ENCODE peak calls at places on chromosomes 6 and 20, in nine cellular contexts. I, A, Y, O, S, M, U, X and P are unnamed samples.

GRCh38 chr6:2127484-2127911 is 117.9 kb downstream of the GMDS start:
- DNase-seq in U (no peak), O (no peak), S (no peak), I (no peak), Y (no peak), M (peak), X (no peak), A (no peak), P (no peak)

GRCh38 chr6:108588586-108588985 is 27.9 kb downstream of the FOXO3 start:
- DNase-seq in O (no peak), S (no peak), M (no peak), Y (no peak), I (no peak), X (peak), U (peak), A (peak), P (peak)

GRCh38 chr20:62980380-62980960 is 26.3 kb downstream of the BHLHE23 start:
- DNase-seq in Y (no peak), S (no peak), O (no peak), I (no peak), X (no peak), M (no peak), U (no peak), A (no peak), P (no peak)

GRCh38 chr6:151060096-151060741 is 179.5 kb upstream of the AKAP12 start:
- DNase-seq in X (peak), Y (peak), A (no peak), O (no peak), I (no peak), U (peak), M (no peak), S (no peak), P (peak)

GRCh38 chr6:43222418-43223059 is 6.7 kb downstream of the DNPH1 start:
- DNase-seq in S (no peak), M (no peak), U (no peak), A (no peak), X (no peak), I (no peak), Y (no peak), O (no peak), P (no peak)

GRCh38 chr6:26342106-26342999 is 22.6 kb upstream of the BTN3A2 start:
- DNase-seq in X (peak), I (peak), S (peak), Y (no peak), M (no peak), A (peak), U (peak), O (no peak), P (peak)

GRCh38 chr6:30670760-30671527 is 1.9 kb downstream of the DHX16 start:
- DNase-seq in O (no peak), Y (no peak), X (no peak), U (no peak), S (no peak), A (no peak), I (no peak), M (no peak), P (no peak)

GRCh38 chr6:139644821-139645220 is 270.4 kb upstream of the CITED2 start:
- DNase-seq in X (peak), Y (no peak), A (no peak), I (no peak), S (no peak), M (no peak), O (no peak), U (peak), P (no peak)

GRCh38 chr20:22379472-22379871 is 204.9 kb downstream of the FOXA2 start:
- DNase-seq in Y (peak), M (no peak), S (no peak), X (peak), O (no peak), A (no peak), I (no peak), U (peak), P (peak)

GRCh38 chr6:24431045-24431451 is 28.3 kb downstream of the MRS2 start:
- DNase-seq in I (no peak), X (peak), U (peak), S (no peak), A (peak), O (no peak), M (no peak), Y (peak), P (peak)

GRCh38 chr6:63671098-63671754 is 35.6 kb downstream of the PHF3 start:
- DNase-seq in M (no peak), I (no peak), O (no peak), S (no peak), U (no peak), A (no peak), X (no peak), Y (no peak), P (no peak)

GRCh38 chr6:45507156-45507555 is 129.4 kb upstream of the SUPT3H start:
- DNase-seq in U (no peak), X (no peak), S (no peak), A (no peak), O (no peak), I (no peak), Y (no peak), M (no peak), P (peak)

GRCh38 chr6:112253842-112254816 is at the start of gene LAMA4:
- DNase-seq in S (peak), M (no peak), Y (no peak), X (peak), I (peak), O (no peak), U (peak), A (no peak), P (peak)

GRCh38 chr6:12578751-12579150 is 137.8 kb upstream of the PHACTR1 start:
- DNase-seq in A (no peak), X (peak), Y (no peak), O (no peak), I (no peak), S (no peak), U (peak), M (no peak), P (peak)

GRCh38 chr6:119533603-119534279 is 184.2 kb upstream of the MAN1A1 start:
- DNase-seq in X (peak), O (no peak), I (no peak), S (no peak), U (peak), Y (peak), A (peak), M (no peak), P (peak)

GRCh38 chr20:19974621-19975435 is 42.3 kb upstream of the NAA20 start:
- DNase-seq in Y (peak), I (no peak), M (peak), O (peak), U (peak), A (no peak), S (no peak), X (peak), P (peak)

GRCh38 chr6:40719671-40720374 is 132.7 kb upstream of the LRFN2 start:
- DNase-seq in U (peak), I (peak), A (peak), Y (peak), O (no peak), M (no peak), X (peak), S (peak), P (peak)

GRCh38 chr20:57378646-57379262 is 12.4 kb upstream of the RBM38 start:
- DNase-seq in X (no peak), O (no peak), M (no peak), Y (no peak), S (no peak), I (no peak), U (no peak), A (no peak), P (no peak)

GRCh38 chr20:62069741-62070216 is 4.1 kb upstream of the TAF4 start:
- DNase-seq in O (no peak), A (no peak), U (peak), X (peak), I (no peak), S (no peak), Y (peak), M (peak), P (no peak)

GRCh38 chr6:29797120-29797519 is 30.5 kb upstream of the HLA-G start:
- DNase-seq in O (no peak), A (no peak), S (no peak), X (no peak), I (no peak), U (peak), M (no peak), Y (no peak), P (peak)

GRCh38 chr20:8293791-8294190 is 161.7 kb downstream of the PLCB1 start:
- DNase-seq in S (no peak), X (no peak), O (no peak), I (no peak), U (no peak), M (no peak), A (no peak), Y (no peak), P (no peak)

GRCh38 chr20:3933126-3933684 is 44.0 kb downstream of the PANK2 start:
- DNase-seq in M (no peak), S (no peak), A (no peak), U (no peak), X (no peak), I (no peak), Y (no peak), O (no peak), P (no peak)

GRCh38 chr6:45184937-45185336 is 143.2 kb upstream of the RUNX2 start:
- DNase-seq in I (no peak), A (no peak), U (no peak), X (no peak), M (no peak), S (no peak), O (no peak), Y (no peak), P (no peak)

GRCh38 chr6:144581807-144582537 is 296.8 kb downstream of the UTRN start:
- DNase-seq in M (peak), X (peak), A (peak), I (peak), Y (no peak), S (peak), O (no peak), U (peak), P (peak)

GRCh38 chr6:162181741-162182401 is 545.7 kb downstream of the PRKN start:
- DNase-seq in X (peak), O (no peak), A (no peak), Y (no peak), I (no peak), M (no peak), S (no peak), U (peak), P (peak)

GRCh38 chr6:51459958-51460357 is 627.5 kb downstream of the PKHD1 start:
- DNase-seq in S (no peak), X (no peak), A (no peak), O (no peak), U (no peak), I (no peak), Y (no peak), M (no peak), P (no peak)

GRCh38 chr20:46967647-46968046 is 73.0 kb downstream of the EYA2 start:
- DNase-seq in O (no peak), X (no peak), M (no peak), A (no peak), U (no peak), I (no peak), Y (no peak), S (no peak), P (no peak)

GRCh38 chr6:167236239-167236571 is 54.9 kb upstream of the UNC93A start:
- DNase-seq in S (no peak), X (no peak), I (no peak), U (no peak), M (no peak), O (no peak), A (no peak), Y (no peak), P (no peak)

GRCh38 chr6:89843070-89843469 is 13.4 kb downstream of the CASP8AP2 start:
- DNase-seq in M (no peak), O (no peak), X (peak), I (no peak), Y (no peak), S (no peak), A (no peak), U (peak), P (peak)

GRCh38 chr6:26311385-26312095 is 53.5 kb upstream of the BTN3A2 start:
- DNase-seq in I (peak), U (peak), S (peak), A (peak), M (peak), Y (no peak), X (peak), O (no peak), P (peak)

GRCh38 chr20:64077094-64077493 is 2.2 kb downstream of the RGS19 start:
- DNase-seq in X (no peak), Y (no peak), M (peak), I (no peak), A (peak), S (no peak), O (no peak), U (no peak), P (no peak)

GRCh38 chr20:47551240-47551639 is 49.6 kb downstream of the NCOA3 start:
- DNase-seq in O (no peak), S (no peak), U (no peak), A (no peak), M (no peak), X (no peak), I (no peak), Y (no peak), P (no peak)

GRCh38 chr20:38952153-38952552 is 10.0 kb upstream of the DHX35 start:
- DNase-seq in S (no peak), O (no peak), M (no peak), I (no peak), X (no peak), A (no peak), U (no peak), Y (no peak), P (no peak)

DNA sequence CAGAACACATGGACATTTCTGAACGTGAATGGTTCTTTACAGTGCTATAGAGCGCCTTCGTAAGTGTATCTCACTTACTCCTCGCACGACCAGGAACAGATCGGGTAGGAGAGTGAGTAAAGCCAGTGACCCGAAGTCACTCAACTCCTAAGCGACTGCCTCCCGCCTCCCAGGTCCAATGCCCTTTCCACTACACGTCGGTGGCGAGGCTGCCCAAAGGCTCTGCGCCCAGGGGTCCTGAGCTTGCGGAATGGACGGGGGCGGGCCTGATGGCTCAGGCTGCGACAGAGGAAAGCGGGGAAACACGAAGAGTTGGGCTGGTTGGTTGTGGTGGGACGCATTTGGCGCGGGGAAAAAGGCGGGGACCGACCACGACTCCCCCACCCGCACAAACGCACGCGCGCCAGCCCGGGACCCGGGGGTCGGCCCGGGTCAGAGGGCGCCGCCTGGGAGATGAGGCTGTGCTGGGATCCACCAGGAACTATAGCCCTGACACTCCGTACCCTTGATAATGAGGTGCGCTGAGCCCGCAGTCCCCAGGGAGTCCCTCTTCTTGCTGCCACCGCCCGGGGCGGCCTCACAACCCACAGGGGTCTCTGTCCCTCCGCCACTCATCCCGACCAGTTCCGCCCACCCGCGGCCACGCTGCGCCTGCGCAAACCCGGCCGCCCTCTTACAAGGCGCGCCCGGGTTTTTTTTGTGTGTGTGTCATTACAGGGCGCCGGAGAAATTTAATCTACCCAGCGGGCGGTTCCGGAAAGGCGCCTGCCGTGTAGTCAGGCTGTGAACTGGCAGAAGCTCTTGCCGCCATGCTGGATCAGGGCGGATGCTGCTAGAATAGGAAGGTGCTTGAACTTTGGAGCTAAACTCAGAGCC is at the start of gene BLOC1S5:
- DNase-seq in O (peak), M (peak), X (peak), Y (peak), S (peak), I (peak), A (peak), U (peak), P (peak)
- TF ChIP-seq CTCF in O (peak), M (peak), X (no peak), Y (peak), S (no peak), I (no peak), A (no peak), U (no peak), P (no peak)

DNA sequence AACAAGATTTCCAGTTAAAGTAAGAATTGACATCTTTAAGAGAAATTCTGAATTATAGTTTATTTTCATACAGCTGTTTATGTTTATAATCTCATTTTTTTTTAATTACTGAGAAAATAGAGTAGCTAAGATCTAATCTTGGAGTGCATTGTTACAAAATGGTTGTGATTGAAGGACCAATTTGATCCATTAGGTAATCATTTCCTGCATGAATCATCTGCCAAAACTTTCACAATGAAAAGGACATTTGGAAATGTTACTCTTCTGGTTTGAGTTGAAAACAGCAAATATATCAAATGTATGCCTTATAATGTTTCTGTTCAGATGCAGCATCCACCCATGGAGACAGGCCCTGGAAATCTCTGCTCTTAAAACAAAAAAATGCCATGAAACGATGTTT is 19.0 kb downstream of the TUBB2A start:
- DNase-seq in A (no peak), I (no peak), O (no peak), U (peak), S (no peak), M (no peak), Y (no peak), X (no peak), P (peak)
- TF ChIP-seq CTCF in A (no peak), I (no peak), O (no peak), U (no peak), S (no peak), M (no peak), Y (no peak), X (no peak), P (no peak)

GRCh38 chr20:24872291-24873014 is 76.6 kb upstream of the CST7 start:
- DNase-seq in O (no peak), Y (no peak), A (peak), I (no peak), X (no peak), M (no peak), S (no peak), U (no peak), P (no peak)
- TF ChIP-seq CTCF in O (no peak), Y (no peak), A (no peak), I (no peak), X (no peak), M (no peak), S (no peak), U (no peak), P (no peak)

GRCh38 chr6:133187657-133188453 is 53.3 kb upstream of the EYA4 start:
- DNase-seq in O (no peak), S (no peak), M (no peak), A (no peak), Y (no peak), U (peak), X (peak), I (no peak), P (no peak)

GRCh38 chr6:133185731-133186130 is 55.4 kb upstream of the EYA4 start:
- DNase-seq in U (no peak), S (no peak), A (no peak), M (no peak), O (no peak), I (no peak), Y (no peak), X (no peak), P (no peak)

GRCh38 chr6:133187114-133187513 is 54.0 kb upstream of the EYA4 start:
- DNase-seq in S (no peak), Y (no peak), M (no peak), X (no peak), I (no peak), A (no peak), O (no peak), U (no peak), P (no peak)

GRCh38 chr6:133183691-133184090 is 57.5 kb upstream of the EYA4 start:
- DNase-seq in X (no peak), M (no peak), O (no peak), U (no peak), S (no peak), A (no peak), I (no peak), Y (no peak), P (no peak)

GRCh38 chr6:133184798-133185380 is 56.3 kb upstream of the EYA4 start:
- DNase-seq in A (peak), O (no peak), I (no peak), X (peak), U (peak), Y (no peak), M (no peak), S (no peak), P (peak)
- TF ChIP-seq CTCF in A (peak), O (peak), I (peak), X (peak), U (peak), Y (peak), M (no peak), S (peak), P (peak)